ENCODE peak calls at places on chromosomes 5 and 9, in eight cellular contexts. One of them, this sample, is unnamed.

GRCh38 chr5:59786271-59786805 is 107.2 kb downstream of the PDE4D start:
- DNase-seq in GM12865: no peak
- DNase-seq in osteoblast: no peak
- DNase-seq in omental fat pad: no peak
- DNase-seq in GM10248: no peak
- DNase-seq in A549: no peak
- DNase-seq in mesothelial cell of epicardium: no peak
- DNase-seq in right atrium auricular region: no peak
- DNase-seq in this sample: no peak

GRCh38 chr5:86909896-86910295 is 292.2 kb downstream of the COX7C start:
- DNase-seq in GM12865: no peak
- DNase-seq in osteoblast: no peak
- DNase-seq in omental fat pad: no peak
- DNase-seq in GM10248: no peak
- DNase-seq in A549: no peak
- DNase-seq in mesothelial cell of epicardium: no peak
- DNase-seq in right atrium auricular region: no peak
- DNase-seq in this sample: no peak

GRCh38 chr5:6497267-6497666 is 48.6 kb downstream of the UBE2QL1 start:
- DNase-seq in GM12865: peak
- DNase-seq in osteoblast: no peak
- DNase-seq in omental fat pad: no peak
- DNase-seq in GM10248: no peak
- DNase-seq in A549: no peak
- DNase-seq in mesothelial cell of epicardium: no peak
- DNase-seq in right atrium auricular region: no peak
- DNase-seq in this sample: no peak

GRCh38 chr5:167294861-167295685 is 996.4 kb upstream of the WWC1 start:
- DNase-seq in GM12865: no peak
- DNase-seq in osteoblast: peak
- DNase-seq in omental fat pad: no peak
- DNase-seq in GM10248: no peak
- DNase-seq in A549: peak
- DNase-seq in mesothelial cell of epicardium: no peak
- DNase-seq in right atrium auricular region: no peak
- DNase-seq in this sample: no peak

GRCh38 chr9:38026021-38026809 is 42.8 kb downstream of the SHB start:
- DNase-seq in GM12865: peak
- DNase-seq in osteoblast: peak
- DNase-seq in omental fat pad: no peak
- DNase-seq in GM10248: no peak
- DNase-seq in A549: peak
- DNase-seq in mesothelial cell of epicardium: peak
- DNase-seq in right atrium auricular region: no peak
- DNase-seq in this sample: no peak

GRCh38 chr5:5288236-5288635 is 134.2 kb upstream of the ICE1 start:
- DNase-seq in GM12865: no peak
- DNase-seq in osteoblast: no peak
- DNase-seq in omental fat pad: no peak
- DNase-seq in GM10248: no peak
- DNase-seq in A549: peak
- DNase-seq in mesothelial cell of epicardium: no peak
- DNase-seq in right atrium auricular region: no peak
- DNase-seq in this sample: no peak

GRCh38 chr5:80125022-80125961 is 90.1 kb downstream of the THBS4 start:
- DNase-seq in GM12865: peak
- DNase-seq in osteoblast: no peak
- DNase-seq in omental fat pad: no peak
- DNase-seq in GM10248: peak
- DNase-seq in A549: no peak
- DNase-seq in mesothelial cell of epicardium: no peak
- DNase-seq in right atrium auricular region: no peak
- DNase-seq in this sample: no peak

GRCh38 chr5:59051938-59052337 is 469.1 kb downstream of the RAB3C start:
- DNase-seq in GM12865: no peak
- DNase-seq in osteoblast: no peak
- DNase-seq in omental fat pad: no peak
- DNase-seq in GM10248: no peak
- DNase-seq in A549: no peak
- DNase-seq in mesothelial cell of epicardium: no peak
- DNase-seq in right atrium auricular region: no peak
- DNase-seq in this sample: no peak

GRCh38 chr9:87148391-87149237 is 201.3 kb upstream of the GAS1 start:
- DNase-seq in GM12865: no peak
- DNase-seq in osteoblast: peak
- DNase-seq in omental fat pad: peak
- DNase-seq in GM10248: no peak
- DNase-seq in A549: no peak
- DNase-seq in mesothelial cell of epicardium: peak
- DNase-seq in right atrium auricular region: peak
- DNase-seq in this sample: no peak

GRCh38 chr9:2469681-2470141 is 151.9 kb upstream of the VLDLR start:
- DNase-seq in GM12865: peak
- DNase-seq in osteoblast: no peak
- DNase-seq in omental fat pad: no peak
- DNase-seq in GM10248: peak
- DNase-seq in A549: no peak
- DNase-seq in mesothelial cell of epicardium: no peak
- DNase-seq in right atrium auricular region: no peak
- DNase-seq in this sample: peak

GRCh38 chr5:143002459-143003327 is 232.5 kb downstream of the ARHGAP26 start:
- DNase-seq in GM12865: peak
- DNase-seq in osteoblast: peak
- DNase-seq in omental fat pad: no peak
- DNase-seq in GM10248: peak
- DNase-seq in A549: peak
- DNase-seq in mesothelial cell of epicardium: no peak
- DNase-seq in right atrium auricular region: no peak
- DNase-seq in this sample: peak

GRCh38 chr5:171336486-171337206 is 27.6 kb downstream of the TLX3 start:
- DNase-seq in GM12865: peak
- DNase-seq in osteoblast: peak
- DNase-seq in omental fat pad: no peak
- DNase-seq in GM10248: no peak
- DNase-seq in A549: peak
- DNase-seq in mesothelial cell of epicardium: peak
- DNase-seq in right atrium auricular region: no peak
- DNase-seq in this sample: peak

GRCh38 chr9:14097215-14097614 is 216.7 kb downstream of the NFIB start:
- DNase-seq in GM12865: no peak
- DNase-seq in osteoblast: no peak
- DNase-seq in omental fat pad: no peak
- DNase-seq in GM10248: no peak
- DNase-seq in A549: no peak
- DNase-seq in mesothelial cell of epicardium: no peak
- DNase-seq in right atrium auricular region: no peak
- DNase-seq in this sample: no peak

GRCh38 chr9:94995294-94995693 is 268.8 kb downstream of the AOPEP start:
- DNase-seq in GM12865: no peak
- DNase-seq in osteoblast: no peak
- DNase-seq in omental fat pad: no peak
- DNase-seq in GM10248: no peak
- DNase-seq in A549: no peak
- DNase-seq in mesothelial cell of epicardium: no peak
- DNase-seq in right atrium auricular region: no peak
- DNase-seq in this sample: no peak

GRCh38 chr5:172561151-172561550 is 79.9 kb upstream of the NEURL1B start:
- DNase-seq in GM12865: no peak
- DNase-seq in osteoblast: peak
- DNase-seq in omental fat pad: no peak
- DNase-seq in GM10248: no peak
- DNase-seq in A549: no peak
- DNase-seq in mesothelial cell of epicardium: no peak
- DNase-seq in right atrium auricular region: no peak
- DNase-seq in this sample: no peak

DNA sequence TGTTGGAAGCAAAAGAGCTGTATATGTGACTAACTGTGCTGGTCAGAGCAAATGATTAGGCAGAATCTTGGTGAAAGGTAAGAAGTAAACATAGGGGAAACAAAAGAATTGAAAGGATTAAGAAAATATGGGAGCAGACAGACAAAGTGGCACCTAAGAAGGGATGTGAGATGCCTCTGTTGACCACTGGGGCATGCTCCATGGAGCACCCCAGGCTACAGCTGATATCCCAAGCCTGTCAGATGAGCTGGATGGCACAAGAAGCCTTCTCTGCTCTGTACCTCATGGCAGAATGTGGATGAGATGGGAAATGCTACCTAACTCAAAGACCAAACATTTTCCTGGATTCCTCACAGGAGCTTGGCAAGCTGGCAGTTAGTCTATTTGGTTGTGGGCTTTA is 89.3 kb upstream of the SLIT3 start:
- DNase-seq in GM12865: no peak
- DNase-seq in osteoblast: no peak
- DNase-seq in omental fat pad: no peak
- DNase-seq in GM10248: no peak
- DNase-seq in A549: peak
- DNase-seq in mesothelial cell of epicardium: no peak
- DNase-seq in right atrium auricular region: no peak
- DNase-seq in this sample: no peak
- TF ChIP-seq CTCF in GM12865: no peak
- TF ChIP-seq CTCF in osteoblast: peak
- TF ChIP-seq CTCF in omental fat pad: no peak
- TF ChIP-seq CTCF in GM10248: no peak
- TF ChIP-seq CTCF in A549: no peak
- TF ChIP-seq CTCF in mesothelial cell of epicardium: no peak
- TF ChIP-seq CTCF in right atrium auricular region: no peak
- TF ChIP-seq CTCF in this sample: no peak

DNA sequence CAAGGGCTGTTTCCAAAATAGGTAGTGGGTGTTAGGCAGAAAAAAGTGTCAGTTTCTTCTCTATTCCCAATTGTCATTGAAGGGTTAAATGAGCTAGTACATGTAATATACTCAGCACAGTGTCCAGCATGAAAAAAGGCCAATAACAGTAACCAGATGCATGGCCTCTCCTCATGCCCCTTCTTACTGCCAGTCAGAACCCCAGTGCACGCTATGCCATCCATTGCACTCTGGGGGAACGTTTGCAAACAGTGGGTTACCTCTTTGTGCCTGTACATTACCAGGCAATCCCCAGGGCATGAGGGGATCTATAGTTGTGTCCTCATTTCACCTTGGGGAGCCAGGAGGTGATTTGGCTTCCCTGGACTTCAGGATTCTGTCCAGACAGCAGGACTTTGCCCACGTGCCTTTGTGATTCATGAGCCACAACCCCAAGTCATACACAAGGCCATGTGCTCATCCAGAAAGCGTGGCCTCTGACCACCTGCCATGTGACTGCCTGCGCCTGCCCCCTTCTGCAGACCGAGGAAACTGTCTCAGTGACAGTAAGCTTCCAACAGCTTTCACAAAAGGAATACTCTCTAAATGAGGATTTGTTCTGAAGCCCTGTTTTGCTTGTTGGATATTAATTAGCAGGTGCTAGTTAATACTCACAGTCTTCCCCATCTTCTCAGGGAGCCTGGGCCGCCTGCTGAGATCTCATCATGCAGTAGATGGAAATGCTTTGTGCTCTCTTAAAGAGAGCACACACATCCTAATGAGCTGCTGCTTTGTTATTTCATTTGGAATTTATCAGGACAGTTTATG is 36.8 kb upstream of the ANGPTL2 start:
- DNase-seq in GM12865: no peak
- DNase-seq in osteoblast: peak
- DNase-seq in omental fat pad: no peak
- DNase-seq in GM10248: no peak
- DNase-seq in A549: peak
- DNase-seq in mesothelial cell of epicardium: no peak
- DNase-seq in right atrium auricular region: peak
- DNase-seq in this sample: peak
- TF ChIP-seq CTCF in GM12865: no peak
- TF ChIP-seq CTCF in osteoblast: peak
- TF ChIP-seq CTCF in omental fat pad: no peak
- TF ChIP-seq CTCF in GM10248: no peak
- TF ChIP-seq CTCF in A549: no peak
- TF ChIP-seq CTCF in mesothelial cell of epicardium: no peak
- TF ChIP-seq CTCF in right atrium auricular region: no peak
- TF ChIP-seq CTCF in this sample: no peak

GRCh38 chr5:180803181-180804128 is 849 bp upstream of the MGAT1 start:
- DNase-seq in GM12865: peak
- DNase-seq in osteoblast: peak
- DNase-seq in omental fat pad: no peak
- DNase-seq in GM10248: peak
- DNase-seq in A549: no peak
- DNase-seq in mesothelial cell of epicardium: peak
- DNase-seq in right atrium auricular region: peak
- DNase-seq in this sample: peak
- TF ChIP-seq CTCF in GM12865: no peak
- TF ChIP-seq CTCF in osteoblast: no peak
- TF ChIP-seq CTCF in omental fat pad: no peak
- TF ChIP-seq CTCF in GM10248: no peak
- TF ChIP-seq CTCF in A549: no peak
- TF ChIP-seq CTCF in mesothelial cell of epicardium: no peak
- TF ChIP-seq CTCF in right atrium auricular region: no peak
- TF ChIP-seq CTCF in this sample: no peak

GRCh38 chr9:134585746-134586706 is 55.6 kb upstream of the COL5A1 start:
- DNase-seq in GM12865: no peak
- DNase-seq in osteoblast: peak
- DNase-seq in omental fat pad: no peak
- DNase-seq in GM10248: no peak
- DNase-seq in A549: peak
- DNase-seq in mesothelial cell of epicardium: peak
- DNase-seq in right atrium auricular region: peak
- DNase-seq in this sample: no peak
- TF ChIP-seq CTCF in GM12865: no peak
- TF ChIP-seq CTCF in osteoblast: peak
- TF ChIP-seq CTCF in omental fat pad: no peak
- TF ChIP-seq CTCF in GM10248: no peak
- TF ChIP-seq CTCF in A549: no peak
- TF ChIP-seq CTCF in mesothelial cell of epicardium: no peak
- TF ChIP-seq CTCF in right atrium auricular region: no peak
- TF ChIP-seq CTCF in this sample: no peak

GRCh38 chr5:149153751-149154610 is 12.7 kb downstream of the ABLIM3 start:
- DNase-seq in GM12865: no peak
- DNase-seq in osteoblast: peak
- DNase-seq in omental fat pad: no peak
- DNase-seq in GM10248: no peak
- DNase-seq in A549: no peak
- DNase-seq in mesothelial cell of epicardium: no peak
- DNase-seq in right atrium auricular region: peak
- DNase-seq in this sample: no peak
- TF ChIP-seq CTCF in GM12865: no peak
- TF ChIP-seq CTCF in osteoblast: no peak
- TF ChIP-seq CTCF in omental fat pad: no peak
- TF ChIP-seq CTCF in GM10248: no peak
- TF ChIP-seq CTCF in A549: no peak
- TF ChIP-seq CTCF in mesothelial cell of epicardium: no peak
- TF ChIP-seq CTCF in right atrium auricular region: no peak
- TF ChIP-seq CTCF in this sample: no peak

GRCh38 chr9:79477955-79478751 is 93.6 kb upstream of the TLE4 start:
- DNase-seq in GM12865: peak
- DNase-seq in osteoblast: peak
- DNase-seq in omental fat pad: no peak
- DNase-seq in GM10248: peak
- DNase-seq in A549: no peak
- DNase-seq in mesothelial cell of epicardium: no peak
- DNase-seq in right atrium auricular region: no peak
- DNase-seq in this sample: peak
- TF ChIP-seq CTCF in GM12865: peak
- TF ChIP-seq CTCF in osteoblast: peak
- TF ChIP-seq CTCF in omental fat pad: no peak
- TF ChIP-seq CTCF in GM10248: peak
- TF ChIP-seq CTCF in A549: peak
- TF ChIP-seq CTCF in mesothelial cell of epicardium: no peak
- TF ChIP-seq CTCF in right atrium auricular region: no peak
- TF ChIP-seq CTCF in this sample: peak

This sample was measured in activated CD8-positive, alpha-beta T cell treated with anti-CD3 and anti-CD28 coated beads for 36 hours.